ENCODE peak calls at places on chromosomes 11 and 22, in seven cellular contexts. A, K, Y, F, P, I and X are unnamed samples.

GRCh38 chr11:57543601-57544000 is 6.2 kb downstream of the SMTNL1 start:
- ATAC-seq in A (no peak), K (no peak), Y (no peak), F (no peak), P (peak; percentile 5), I (peak; percentile 28), X (no peak)

GRCh38 chr22:36196254-36197064 is 5.2 kb downstream of the APOL4 start:
- ATAC-seq in A (no peak), K (no peak), Y (no peak), F (no peak), P (no peak), I (no peak), X (no peak)

GRCh38 chr22:33065230-33065629 is 7.0 kb upstream of the SYN3 start:
- ATAC-seq in A (no peak), K (no peak), Y (no peak), F (no peak), P (no peak), I (no peak), X (no peak)

GRCh38 chr11:69558519-69558941 is 77.1 kb downstream of the LINC01488 start:
- ATAC-seq in A (no peak), K (no peak), Y (no peak), F (no peak), P (no peak), I (no peak), X (no peak)

GRCh38 chr11:5380740-5381342 is 2.8 kb upstream of the OR51M1 start:
- ATAC-seq in A (no peak), K (peak; percentile 98), Y (no peak), F (peak; percentile 48), P (peak; percentile 77), I (peak; percentile 75), X (no peak)

GRCh38 chr22:39654959-39655579 is 84.5 kb downstream of the CACNA1I start:
- ATAC-seq in A (no peak), K (peak; percentile 24), Y (no peak), F (no peak), P (no peak), I (no peak), X (no peak)

GRCh38 chr11:66124564-66124963 is 54.5 kb downstream of the PACS1 start:
- ATAC-seq in A (no peak), K (no peak), Y (no peak), F (no peak), P (peak; percentile 47), I (no peak), X (no peak)

GRCh38 chr11:34769224-34769623 is 147.0 kb downstream of the APIP start:
- ATAC-seq in A (no peak), K (no peak), Y (no peak), F (no peak), P (no peak), I (no peak), X (no peak)

GRCh38 chr11:11261629-11262028 is 91.4 kb downstream of the CSNK2A3 start:
- ATAC-seq in A (no peak), K (peak; percentile 53), Y (no peak), F (no peak), P (no peak), I (no peak), X (no peak)

GRCh38 chr11:44979536-44980399 is 29.1 kb upstream of the TP53I11 start:
- ATAC-seq in A (no peak), K (no peak), Y (no peak), F (peak; percentile 81), P (peak; percentile 93), I (peak; percentile 81), X (peak; percentile 13)

GRCh38 chr11:44978961-44979331 is 28.3 kb upstream of the TP53I11 start:
- ATAC-seq in A (no peak), K (no peak), Y (no peak), F (peak; percentile 70), P (no peak), I (peak; percentile 72), X (no peak)

GRCh38 chr11:44978279-44978960 is 27.7 kb upstream of the TP53I11 start:
- ATAC-seq in A (no peak), K (no peak), Y (no peak), F (peak; percentile 12), P (no peak), I (peak; percentile 18), X (no peak)

GRCh38 chr11:44976576-44976975 is 25.9 kb upstream of the TP53I11 start:
- ATAC-seq in A (no peak), K (no peak), Y (no peak), F (no peak), P (no peak), I (no peak), X (no peak)

GRCh38 chr11:44977493-44977984 is 26.9 kb upstream of the TP53I11 start:
- ATAC-seq in A (no peak), K (no peak), Y (no peak), F (no peak), P (no peak), I (no peak), X (no peak)
- TF ChIP-seq CTCF in A (no peak), K (no peak), Y (no peak), F (no peak), P (peak; percentile 21), I (no peak), X (no peak)

GRCh38 chr22:37750596-37751162 is 53.8 kb downstream of the TRIOBP start:
- ATAC-seq in A (no peak), K (no peak), Y (no peak), F (no peak), P (no peak), I (no peak), X (no peak)

GRCh38 chr22:37749831-37750595 is 53.2 kb downstream of the TRIOBP start:
- ATAC-seq in A (no peak), K (no peak), Y (no peak), F (no peak), P (peak; percentile 24), I (no peak), X (no peak)

GRCh38 chr22:37753746-37754145 is 54.0 kb upstream of the GCAT start:
- ATAC-seq in A (no peak), K (no peak), Y (no peak), F (no peak), P (no peak), I (no peak), X (no peak)

GRCh38 chr22:37751449-37752188 is 54.8 kb downstream of the TRIOBP start:
- ATAC-seq in A (no peak), K (no peak), Y (no peak), F (no peak), P (no peak), I (no peak), X (no peak)

DNA sequence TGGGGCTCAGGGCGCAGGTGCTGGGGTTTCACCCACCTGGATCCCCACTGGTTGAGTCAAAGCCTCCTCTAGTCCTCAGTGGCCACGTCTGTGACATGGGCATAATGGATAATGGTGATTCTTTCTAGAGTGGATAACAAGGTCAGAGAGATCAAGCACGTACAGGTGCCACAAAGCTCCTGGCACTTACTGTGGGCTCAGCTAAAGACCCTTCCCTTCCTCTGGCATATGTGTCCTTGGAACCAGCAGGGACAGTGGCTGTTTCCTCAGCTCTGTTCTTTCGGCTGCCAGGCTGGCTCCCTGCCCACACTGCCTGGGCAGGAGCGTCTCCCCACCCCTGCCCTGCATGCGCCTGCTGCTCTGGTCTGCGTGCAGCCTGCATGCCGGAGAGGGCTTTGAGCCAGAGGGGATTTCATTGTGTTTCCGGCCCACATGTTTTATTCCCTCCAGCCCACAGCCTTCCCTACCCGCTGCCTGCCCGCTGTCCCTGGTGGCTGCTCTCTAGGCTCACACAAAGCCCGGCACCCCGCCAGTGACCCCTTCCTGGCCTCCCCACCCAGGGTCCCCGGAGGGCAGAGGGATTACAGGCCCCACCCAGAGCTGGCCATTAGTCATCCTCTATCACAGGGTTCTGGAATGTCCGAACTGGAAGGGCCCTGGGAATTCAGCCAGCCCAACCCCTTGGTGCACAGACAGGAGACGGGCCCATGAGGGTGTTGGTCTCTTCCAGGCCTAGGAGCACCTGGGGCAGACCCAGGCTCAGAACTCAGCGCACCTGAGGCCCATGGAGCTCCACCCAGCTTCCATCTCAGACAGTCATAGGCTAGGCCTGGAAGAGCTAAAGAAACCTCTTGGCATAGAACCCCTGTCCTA is 55.3 kb upstream of the GCAT start:
- ATAC-seq in A (peak; percentile 80), K (no peak), Y (no peak), F (peak; percentile 77), P (peak; percentile 39), I (peak; percentile 82), X (peak; percentile 90)
- TF ChIP-seq CTCF in A (no peak), K (no peak), Y (no peak), F (no peak), P (no peak), I (peak; percentile 26), X (no peak)

DNA sequence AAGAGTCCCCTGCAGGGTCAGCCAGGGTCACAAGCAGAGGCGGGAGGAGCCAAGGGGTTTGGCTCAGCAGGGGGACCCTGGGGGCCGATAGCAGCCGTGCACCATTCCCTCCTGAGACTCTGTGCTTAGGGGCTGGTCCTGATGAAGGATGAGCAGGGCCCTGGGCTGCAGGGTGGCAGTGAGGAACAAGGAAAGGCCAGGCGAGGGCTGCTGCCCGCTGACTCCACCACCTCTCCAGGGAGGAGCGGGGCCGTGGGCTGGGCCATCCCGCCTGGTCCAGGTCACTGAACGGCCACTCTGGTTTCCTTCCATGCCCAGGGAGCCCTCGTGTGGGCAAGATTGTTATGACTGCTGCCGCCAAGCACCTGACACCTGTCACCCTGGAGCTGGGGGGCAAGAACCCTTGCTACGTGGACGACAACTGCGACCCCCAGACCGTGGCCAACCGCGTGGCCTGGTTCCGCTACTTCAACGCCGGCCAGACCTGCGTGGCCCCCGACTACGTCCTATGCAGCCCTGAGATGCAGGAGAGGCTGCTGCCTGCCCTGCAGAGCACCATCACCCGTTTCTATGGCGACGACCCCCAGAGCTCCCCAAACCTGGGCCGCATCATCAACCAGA is 9.2 kb upstream of the NDUFS8 start:
- ATAC-seq in A (no peak), K (peak; percentile 38), Y (no peak), F (peak; percentile 50), P (no peak), I (peak; percentile 72), X (no peak)
- TF ChIP-seq CTCF in A (no peak), K (peak; percentile 26), Y (no peak), F (peak; percentile 29), P (peak; percentile 40), I (peak; percentile 25), X (no peak)

GRCh38 chr11:116513278-116513823 is 259.4 kb downstream of the BUD13 start:
- ATAC-seq in A (no peak), K (no peak), Y (no peak), F (no peak), P (peak; percentile 6), I (no peak), X (no peak)

GRCh38 chr11:116512841-116513240 is 259.9 kb downstream of the BUD13 start:
- ATAC-seq in A (no peak), K (no peak), Y (no peak), F (no peak), P (no peak), I (no peak), X (no peak)

GRCh38 chr11:116511684-116512083 is 261.1 kb downstream of the BUD13 start:
- ATAC-seq in A (no peak), K (no peak), Y (no peak), F (no peak), P (no peak), I (no peak), X (no peak)

GRCh38 chr11:116515666-116516184 is 257.1 kb downstream of the BUD13 start:
- ATAC-seq in A (no peak), K (no peak), Y (no peak), F (no peak), P (no peak), I (no peak), X (no peak)

DNA sequence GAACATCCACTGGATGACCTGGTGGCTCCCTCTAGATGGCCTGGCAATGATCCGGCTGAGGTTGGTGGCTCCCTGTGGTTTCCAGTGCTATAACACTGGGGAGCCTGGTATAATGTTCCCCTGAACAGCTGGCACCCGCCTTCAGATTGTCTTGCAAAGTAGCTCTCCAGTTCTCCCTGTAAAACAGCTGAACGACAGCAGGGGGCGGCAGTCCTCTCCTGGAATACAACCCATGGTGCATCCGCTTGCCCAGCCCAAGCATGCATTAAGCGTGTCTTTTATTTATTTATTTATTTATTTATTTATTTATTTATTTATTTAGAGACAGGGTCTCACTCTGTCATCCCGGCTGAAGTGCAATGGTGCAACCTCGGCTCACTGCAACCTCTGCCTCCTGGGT is 258.9 kb downstream of the BUD13 start:
- ATAC-seq in A (no peak), K (peak; percentile 53), Y (no peak), F (no peak), P (peak; percentile 43), I (no peak), X (no peak)
- TF ChIP-seq CTCF in A (no peak), K (peak; percentile 36), Y (no peak), F (no peak), P (peak; percentile 60), I (peak; percentile 35), X (no peak)